ENCODE peak calls at places on chromosomes 3 and 15, in five cellular contexts. K, P, E, X and T are unnamed samples.

GRCh38 chr15:52290329-52290728 is 5.3 kb downstream of the MYO5C start:
- DNase-seq in K (no peak), P (no peak), E (no peak), X (no peak), T (no peak)

GRCh38 chr15:62740141-62741004 is 302.2 kb upstream of the TPM1 start:
- DNase-seq in K (peak), P (no peak), E (no peak), X (no peak), T (peak)

GRCh38 chr3:84601303-84601702 is 357.5 kb upstream of the CADM2 start:
- DNase-seq in K (no peak), P (no peak), E (no peak), X (no peak), T (no peak)

GRCh38 chr3:168884353-168884903 is 779.1 kb downstream of the MECOM start:
- DNase-seq in K (no peak), P (peak), E (no peak), X (no peak), T (peak)

GRCh38 chr3:123258811-123259420 is 57.2 kb downstream of the SEC22A start:
- DNase-seq in K (peak), P (peak), E (peak), X (no peak), T (peak)

GRCh38 chr15:55241193-55241592 is 44.5 kb upstream of the RSL24D1 start:
- DNase-seq in K (no peak), P (no peak), E (no peak), X (no peak), T (no peak)

GRCh38 chr15:39880718-39881387 is 39.2 kb downstream of the GPR176 start:
- DNase-seq in K (no peak), P (no peak), E (no peak), X (no peak), T (no peak)

GRCh38 chr3:10703875-10704274 is 112.2 kb upstream of the SLC6A11 start:
- DNase-seq in K (no peak), P (peak), E (peak), X (no peak), T (peak)

GRCh38 chr3:60304103-60304502 is 947.1 kb downstream of the FHIT start:
- DNase-seq in K (no peak), P (peak), E (no peak), X (no peak), T (peak)

GRCh38 chr3:28612232-28612631 is 263.6 kb upstream of the AZI2 start:
- DNase-seq in K (no peak), P (no peak), E (no peak), X (no peak), T (no peak)

GRCh38 chr15:92159481-92159880 is 234.2 kb upstream of the ST8SIA2 start:
- DNase-seq in K (no peak), P (no peak), E (no peak), X (no peak), T (no peak)

GRCh38 chr3:188401244-188401604 is 247.3 kb downstream of the LPP start:
- DNase-seq in K (no peak), P (no peak), E (no peak), X (no peak), T (no peak)

GRCh38 chr3:115100172-115100571 is 46.9 kb downstream of the ZBTB20 start:
- DNase-seq in K (peak), P (no peak), E (peak), X (no peak), T (peak)

GRCh38 chr15:60721706-60722105 is 242.8 kb upstream of the ICE2 start:
- DNase-seq in K (no peak), P (no peak), E (no peak), X (no peak), T (peak)

GRCh38 chr3:45659661-45660566 is 29.3 kb upstream of the SACM1L start:
- DNase-seq in K (peak), P (no peak), E (peak), X (peak), T (peak)

GRCh38 chr3:44000586-44000985 is 241.1 kb upstream of the TOPAZ1 start:
- DNase-seq in K (no peak), P (no peak), E (no peak), X (no peak), T (no peak)

GRCh38 chr3:9013782-9014181 is 50.5 kb upstream of the RAD18 start:
- DNase-seq in K (no peak), P (no peak), E (no peak), X (no peak), T (no peak)

GRCh38 chr3:16484216-16484615 is 29.3 kb downstream of the RFTN1 start:
- DNase-seq in K (no peak), P (peak), E (no peak), X (no peak), T (peak)

GRCh38 chr3:157438371-157438735 is 1.7 kb downstream of the PTX3 start:
- DNase-seq in K (no peak), P (no peak), E (peak), X (no peak), T (no peak)

GRCh38 chr3:54122046-54122801 is at the start of gene CACNA2D3:
- DNase-seq in K (peak), P (no peak), E (peak), X (no peak), T (peak)

GRCh38 chr15:46918462-46919125 is 798.7 kb upstream of the SEMA6D start:
- DNase-seq in K (no peak), P (no peak), E (no peak), X (no peak), T (no peak)

GRCh38 chr3:71163216-71163918 is 420.2 kb downstream of the FOXP1 start:
- DNase-seq in K (no peak), P (peak), E (no peak), X (no peak), T (no peak)

GRCh38 chr15:38217788-38218609 is 34.6 kb upstream of the SPRED1 start:
- DNase-seq in K (no peak), P (no peak), E (no peak), X (no peak), T (no peak)

GRCh38 chr3:153835540-153835939 is 285.6 kb upstream of the ARHGEF26 start:
- DNase-seq in K (no peak), P (no peak), E (peak), X (no peak), T (no peak)

GRCh38 chr15:31080618-31081017 is 20.9 kb downstream of the TRPM1 start:
- DNase-seq in K (no peak), P (no peak), E (peak), X (peak), T (peak)

GRCh38 chr3:184868477-184868876 is 56.5 kb downstream of the VPS8 start:
- DNase-seq in K (no peak), P (no peak), E (no peak), X (no peak), T (peak)

GRCh38 chr3:138114988-138115971 is at the start of gene DZIP1L:
- DNase-seq in K (peak), P (peak), E (peak), X (peak), T (peak)

GRCh38 chr3:129126726-129127280 is 5.2 kb upstream of the RAB43 start:
- DNase-seq in K (no peak), P (no peak), E (no peak), X (no peak), T (no peak)

GRCh38 chr3:117399311-117400068 is 689.9 kb downstream of the TUSC7 start:
- DNase-seq in K (peak), P (peak), E (no peak), X (no peak), T (no peak)